ENCODE peak calls at places on chromosomes 12 and 14, in ten cellular contexts. Z is NCI-H1417, Q is caudate nucleus, D is left ventricle myocardium superior, R is amniotic stem cell, O is nephron progenitor cell, M is T follicular helper cell, I is NCI-H1092, H is Right ventricle myocardium superior, Y is Daoy. A is an unnamed sample.

GRCh38 chr12:116861331-116861730 is 19.9 kb downstream of the HRK start:
- DNase-seq in Z (no peak), Q (peak), D (peak), R (peak), O (peak), M (no peak), I (no peak), H (peak), Y (peak), A (no peak)

GRCh38 chr12:102957339-102958050 is at the start of gene ASCL1:
- DNase-seq in Z (peak), Q (peak), D (peak), R (no peak), O (peak), M (no peak), I (peak), H (no peak), Y (peak), A (peak)

GRCh38 chr14:93137864-93138263 is 22.1 kb upstream of the ITPK1 start:
- DNase-seq in Z (peak), Q (no peak), D (peak), R (no peak), O (no peak), M (no peak), I (peak), H (peak), Y (peak), A (no peak)

GRCh38 chr14:23561873-23562821 is 5.4 kb downstream of the AP1G2 start:
- DNase-seq in Z (no peak), Q (no peak), D (no peak), R (no peak), O (no peak), M (no peak), I (no peak), H (no peak), Y (peak), A (no peak)

GRCh38 chr12:99386907-99387306 is 260.6 kb upstream of the GARIN6 start:
- DNase-seq in Z (peak), Q (no peak), D (no peak), R (peak), O (no peak), M (no peak), I (no peak), H (no peak), Y (no peak), A (no peak)

GRCh38 chr14:22646570-22647254 is 2.6 kb upstream of the OR6J1 start:
- DNase-seq in Z (no peak), Q (no peak), D (no peak), R (peak), O (no peak), M (no peak), I (no peak), H (no peak), Y (no peak), A (no peak)

GRCh38 chr12:132052191-132052932 is 91.8 kb downstream of the DDX51 start:
- DNase-seq in Z (peak), Q (no peak), D (no peak), R (no peak), O (no peak), M (no peak), I (no peak), H (no peak), Y (no peak), A (no peak)

GRCh38 chr12:109358154-109358869 is 10.6 kb downstream of the MYO1H start:
- DNase-seq in Z (no peak), Q (no peak), D (no peak), R (no peak), O (no peak), M (no peak), I (no peak), H (no peak), Y (peak), A (no peak)

GRCh38 chr14:55028066-55028465 is 1.0 kb downstream of the SOCS4 start:
- DNase-seq in Z (peak), Q (no peak), D (no peak), R (no peak), O (no peak), M (no peak), I (no peak), H (no peak), Y (no peak), A (no peak)

GRCh38 chr14:42624980-42625761 is 1018.5 kb downstream of the LRFN5 start:
- DNase-seq in Z (no peak), Q (no peak), D (no peak), R (no peak), O (no peak), M (no peak), I (no peak), H (no peak), Y (no peak), A (no peak)

GRCh38 chr12:85057370-85057963 is 21.3 kb downstream of the LRRIQ1 start:
- DNase-seq in Z (peak), Q (no peak), D (no peak), R (peak), O (peak), M (no peak), I (no peak), H (no peak), Y (peak), A (peak)

GRCh38 chr12:105949391-105949790 is 189.4 kb downstream of the NUAK1 start:
- DNase-seq in Z (no peak), Q (no peak), D (no peak), R (no peak), O (no peak), M (no peak), I (no peak), H (no peak), Y (no peak), A (no peak)

GRCh38 chr14:47346849-47347248 is 328.6 kb downstream of the MDGA2 start:
- DNase-seq in Z (no peak), Q (no peak), D (no peak), R (no peak), O (no peak), M (no peak), I (no peak), H (no peak), Y (no peak), A (no peak)

GRCh38 chr14:36365766-36366165 is 45.3 kb upstream of the MBIP start:
- DNase-seq in Z (no peak), Q (no peak), D (no peak), R (no peak), O (no peak), M (no peak), I (no peak), H (no peak), Y (no peak), A (no peak)

GRCh38 chr12:106774808-106775524 is 484 bp downstream of the RIC8B start:
- DNase-seq in Z (peak), Q (no peak), D (no peak), R (no peak), O (no peak), M (no peak), I (no peak), H (no peak), Y (no peak), A (no peak)

GRCh38 chr14:106691601-106692291 is 1165.4 kb downstream of the TMEM121 start:
- DNase-seq in Z (no peak), Q (no peak), D (peak), R (no peak), O (peak), M (peak), I (no peak), H (peak), Y (peak), A (peak)

GRCh38 chr12:102527256-102527720 is 46.9 kb upstream of the IGF1 start:
- DNase-seq in Z (no peak), Q (no peak), D (no peak), R (no peak), O (no peak), M (no peak), I (no peak), H (no peak), Y (no peak), A (no peak)

GRCh38 chr14:100676089-100676685 is 50.5 kb upstream of the DLK1 start:
- DNase-seq in Z (no peak), Q (no peak), D (no peak), R (no peak), O (no peak), M (no peak), I (no peak), H (no peak), Y (no peak), A (no peak)

GRCh38 chr14:66099931-66100330 is 386.2 kb upstream of the CCDC196 start:
- DNase-seq in Z (no peak), Q (no peak), D (no peak), R (no peak), O (no peak), M (no peak), I (no peak), H (no peak), Y (no peak), A (no peak)

GRCh38 chr12:103279444-103279843 is 216.3 kb downstream of the C12orf42 start:
- DNase-seq in Z (peak), Q (no peak), D (no peak), R (no peak), O (no peak), M (no peak), I (no peak), H (no peak), Y (no peak), A (no peak)

GRCh38 chr12:20264608-20265114 is 103.7 kb upstream of the PDE3A start:
- DNase-seq in Z (no peak), Q (no peak), D (no peak), R (no peak), O (no peak), M (no peak), I (no peak), H (no peak), Y (no peak), A (no peak)

GRCh38 chr12:90257927-90258624 is 549.4 kb upstream of the ATP2B1 start:
- DNase-seq in Z (no peak), Q (no peak), D (no peak), R (no peak), O (no peak), M (no peak), I (no peak), H (no peak), Y (no peak), A (no peak)

GRCh38 chr12:100253437-100253836 is 13.4 kb downstream of the DEPDC4 start:
- DNase-seq in Z (no peak), Q (no peak), D (no peak), R (no peak), O (no peak), M (no peak), I (no peak), H (no peak), Y (no peak), A (no peak)

GRCh38 chr14:55599250-55599879 is 19.4 kb downstream of the KTN1 start:
- DNase-seq in Z (no peak), Q (no peak), D (peak), R (no peak), O (no peak), M (no peak), I (no peak), H (peak), Y (no peak), A (no peak)

GRCh38 chr12:27970981-27971489 is 1.5 kb downstream of the PTHLH start:
- DNase-seq in Z (no peak), Q (no peak), D (no peak), R (no peak), O (peak), M (no peak), I (no peak), H (no peak), Y (no peak), A (no peak)

GRCh38 chr12:96392397-96392796 is 7.8 kb downstream of the CDK17 start:
- DNase-seq in Z (no peak), Q (no peak), D (no peak), R (no peak), O (no peak), M (no peak), I (no peak), H (no peak), Y (no peak), A (no peak)

GRCh38 chr14:71248204-71248603 is 340.9 kb downstream of the PCNX1 start:
- DNase-seq in Z (no peak), Q (no peak), D (no peak), R (no peak), O (no peak), M (no peak), I (no peak), H (no peak), Y (no peak), A (no peak)

GRCh38 chr12:101221301-101221700 is 11.3 kb upstream of the SLC5A8 start:
- DNase-seq in Z (no peak), Q (no peak), D (no peak), R (no peak), O (no peak), M (no peak), I (no peak), H (no peak), Y (no peak), A (no peak)

A was measured in NCI-H1930.